ENCODE peak calls at places on chromosomes 5 and 9, in nine cellular contexts. One of them, this sample, is unnamed.

GRCh38 chr9:70340572-70340971 is 73.9 kb downstream of the KLF9 start:
- DNase-seq in breast epithelium: no peak
- DNase-seq in GM23248: peak; percentile 72
- DNase-seq in DND-41: no peak
- DNase-seq in PC-9: no peak
- DNase-seq in tibial nerve: no peak
- DNase-seq in colonic mucosa: no peak
- DNase-seq in sigmoid colon: no peak
- DNase-seq in CD4-positive, alpha-beta T cell: no peak
- DNase-seq in this sample: no peak

GRCh38 chr5:10367586-10367985 is 14.1 kb downstream of the MARCHF6 start:
- DNase-seq in breast epithelium: no peak
- DNase-seq in GM23248: peak; percentile 7
- DNase-seq in DND-41: no peak
- DNase-seq in PC-9: no peak
- DNase-seq in tibial nerve: no peak
- DNase-seq in colonic mucosa: no peak
- DNase-seq in sigmoid colon: no peak
- DNase-seq in CD4-positive, alpha-beta T cell: no peak
- DNase-seq in this sample: no peak

GRCh38 chr5:56037531-56038010 is 42.8 kb upstream of the IL6ST start:
- DNase-seq in breast epithelium: no peak
- DNase-seq in GM23248: no peak
- DNase-seq in DND-41: no peak
- DNase-seq in PC-9: no peak
- DNase-seq in tibial nerve: no peak
- DNase-seq in colonic mucosa: no peak
- DNase-seq in sigmoid colon: no peak
- DNase-seq in CD4-positive, alpha-beta T cell: no peak
- DNase-seq in this sample: no peak

GRCh38 chr5:67773439-67773988 is 442.0 kb upstream of the PIK3R1 start:
- DNase-seq in breast epithelium: peak; percentile 72
- DNase-seq in GM23248: peak; percentile 72
- DNase-seq in DND-41: no peak
- DNase-seq in PC-9: no peak
- DNase-seq in tibial nerve: no peak
- DNase-seq in colonic mucosa: peak; percentile 45
- DNase-seq in sigmoid colon: peak; percentile 69
- DNase-seq in CD4-positive, alpha-beta T cell: no peak
- DNase-seq in this sample: no peak

GRCh38 chr9:134626576-134627416 is 14.8 kb upstream of the COL5A1 start:
- DNase-seq in breast epithelium: no peak
- DNase-seq in GM23248: no peak
- DNase-seq in DND-41: no peak
- DNase-seq in PC-9: no peak
- DNase-seq in tibial nerve: no peak
- DNase-seq in colonic mucosa: no peak
- DNase-seq in sigmoid colon: peak; percentile 50
- DNase-seq in CD4-positive, alpha-beta T cell: no peak
- DNase-seq in this sample: no peak

GRCh38 chr9:79763861-79764260 is 192.1 kb downstream of the TLE4 start:
- DNase-seq in breast epithelium: peak; percentile 23
- DNase-seq in GM23248: peak; percentile 19
- DNase-seq in DND-41: no peak
- DNase-seq in PC-9: no peak
- DNase-seq in tibial nerve: peak; percentile 17
- DNase-seq in colonic mucosa: no peak
- DNase-seq in sigmoid colon: peak; percentile 70
- DNase-seq in CD4-positive, alpha-beta T cell: no peak
- DNase-seq in this sample: no peak

GRCh38 chr5:109223521-109223920 is 186.3 kb downstream of the PJA2 start:
- DNase-seq in breast epithelium: no peak
- DNase-seq in GM23248: no peak
- DNase-seq in DND-41: no peak
- DNase-seq in PC-9: no peak
- DNase-seq in tibial nerve: no peak
- DNase-seq in colonic mucosa: no peak
- DNase-seq in sigmoid colon: no peak
- DNase-seq in CD4-positive, alpha-beta T cell: no peak
- DNase-seq in this sample: no peak

GRCh38 chr9:136342191-136343120 is 15.1 kb downstream of the GPSM1 start:
- DNase-seq in breast epithelium: peak; percentile 75
- DNase-seq in GM23248: peak; percentile 64
- DNase-seq in DND-41: peak; percentile 30
- DNase-seq in PC-9: peak; percentile 92
- DNase-seq in tibial nerve: peak; percentile 80
- DNase-seq in colonic mucosa: peak; percentile 89
- DNase-seq in sigmoid colon: peak; percentile 93
- DNase-seq in CD4-positive, alpha-beta T cell: peak; percentile 22
- DNase-seq in this sample: peak; percentile 57

GRCh38 chr5:11504794-11505193 is 399.5 kb downstream of the CTNND2 start:
- DNase-seq in breast epithelium: no peak
- DNase-seq in GM23248: peak; percentile 32
- DNase-seq in DND-41: no peak
- DNase-seq in PC-9: no peak
- DNase-seq in tibial nerve: no peak
- DNase-seq in colonic mucosa: no peak
- DNase-seq in sigmoid colon: no peak
- DNase-seq in CD4-positive, alpha-beta T cell: no peak
- DNase-seq in this sample: no peak

GRCh38 chr5:138960145-138960692 is 85.1 kb upstream of the LRRTM2 start:
- DNase-seq in breast epithelium: no peak
- DNase-seq in GM23248: no peak
- DNase-seq in DND-41: no peak
- DNase-seq in PC-9: no peak
- DNase-seq in tibial nerve: no peak
- DNase-seq in colonic mucosa: no peak
- DNase-seq in sigmoid colon: no peak
- DNase-seq in CD4-positive, alpha-beta T cell: no peak
- DNase-seq in this sample: no peak

GRCh38 chr5:102799017-102799416 is 43.9 kb downstream of the PAM start:
- DNase-seq in breast epithelium: no peak
- DNase-seq in GM23248: peak; percentile 45
- DNase-seq in DND-41: no peak
- DNase-seq in PC-9: no peak
- DNase-seq in tibial nerve: no peak
- DNase-seq in colonic mucosa: no peak
- DNase-seq in sigmoid colon: no peak
- DNase-seq in CD4-positive, alpha-beta T cell: no peak
- DNase-seq in this sample: no peak

GRCh38 chr9:8895498-8896224 is 1096.1 kb upstream of the DMAC1 start:
- DNase-seq in breast epithelium: no peak
- DNase-seq in GM23248: peak; percentile 20
- DNase-seq in DND-41: peak; percentile 10
- DNase-seq in PC-9: no peak
- DNase-seq in tibial nerve: peak; percentile 8
- DNase-seq in colonic mucosa: no peak
- DNase-seq in sigmoid colon: no peak
- DNase-seq in CD4-positive, alpha-beta T cell: no peak
- DNase-seq in this sample: no peak

GRCh38 chr9:114503009-114503408 is 2.3 kb downstream of the WHRN start:
- DNase-seq in breast epithelium: peak; percentile 32
- DNase-seq in GM23248: no peak
- DNase-seq in DND-41: no peak
- DNase-seq in PC-9: no peak
- DNase-seq in tibial nerve: no peak
- DNase-seq in colonic mucosa: no peak
- DNase-seq in sigmoid colon: no peak
- DNase-seq in CD4-positive, alpha-beta T cell: no peak
- DNase-seq in this sample: no peak

GRCh38 chr5:9174446-9174845 is 371.4 kb downstream of the SEMA5A start:
- DNase-seq in breast epithelium: no peak
- DNase-seq in GM23248: peak; percentile 24
- DNase-seq in DND-41: no peak
- DNase-seq in PC-9: no peak
- DNase-seq in tibial nerve: no peak
- DNase-seq in colonic mucosa: no peak
- DNase-seq in sigmoid colon: no peak
- DNase-seq in CD4-positive, alpha-beta T cell: no peak
- DNase-seq in this sample: no peak

GRCh38 chr9:14652729-14653377 is 40.4 kb downstream of the ZDHHC21 start:
- DNase-seq in breast epithelium: no peak
- DNase-seq in GM23248: peak; percentile 27
- DNase-seq in DND-41: no peak
- DNase-seq in PC-9: no peak
- DNase-seq in tibial nerve: no peak
- DNase-seq in colonic mucosa: no peak
- DNase-seq in sigmoid colon: no peak
- DNase-seq in CD4-positive, alpha-beta T cell: no peak
- DNase-seq in this sample: no peak
- H3K9me3 ChIP-seq in breast epithelium: peaks cover 14% of the 10 kb centered on the region
- H3K9me3 ChIP-seq in GM23248: peaks cover 2% of the 10 kb centered on the region
- H3K9me3 ChIP-seq in DND-41: peaks cover 11% of the 10 kb centered on the region
- H3K9me3 ChIP-seq in PC-9: no peaks in the 10 kb centered on the region
- H3K9me3 ChIP-seq in tibial nerve: peaks cover 16% of the 10 kb centered on the region
- H3K9me3 ChIP-seq in colonic mucosa: no peaks in the 10 kb centered on the region
- H3K9me3 ChIP-seq in sigmoid colon: peaks cover 2% of the 10 kb centered on the region
- H3K9me3 ChIP-seq in CD4-positive, alpha-beta T cell: peaks cover 12% of the 10 kb centered on the region
- H3K9me3 ChIP-seq in this sample: no peaks in the 10 kb centered on the region

DNA sequence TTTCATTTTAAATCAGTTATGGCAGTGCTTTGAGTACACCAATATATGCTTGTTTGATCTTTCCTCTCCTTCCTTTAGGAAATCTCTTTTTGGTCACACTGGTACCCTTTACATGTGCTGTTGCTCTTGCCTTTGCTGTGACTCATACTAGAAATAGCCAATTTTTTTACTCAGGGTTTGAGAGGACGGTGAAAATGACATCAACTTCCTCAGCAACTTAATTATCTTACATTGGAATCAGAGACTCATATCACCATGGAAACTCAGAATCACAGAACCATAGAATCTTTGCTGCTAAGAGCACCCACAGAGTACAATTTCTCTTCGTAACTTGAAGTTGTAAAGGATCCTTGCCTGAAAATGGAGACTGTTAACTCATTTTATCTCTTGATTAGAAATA is 13.8 kb upstream of the ZNF300 start:
- DNase-seq in breast epithelium: no peak
- DNase-seq in GM23248: peak; percentile 63
- DNase-seq in DND-41: no peak
- DNase-seq in PC-9: no peak
- DNase-seq in tibial nerve: no peak
- DNase-seq in colonic mucosa: no peak
- DNase-seq in sigmoid colon: no peak
- DNase-seq in CD4-positive, alpha-beta T cell: no peak
- DNase-seq in this sample: no peak
- H3K9me3 ChIP-seq in breast epithelium: peaks cover 97% of the 10 kb centered on the region
- H3K9me3 ChIP-seq in GM23248: peaks cover 5% of the 10 kb centered on the region
- H3K9me3 ChIP-seq in DND-41: no peaks in the 10 kb centered on the region
- H3K9me3 ChIP-seq in PC-9: peaks cover 25% of the 10 kb centered on the region
- H3K9me3 ChIP-seq in tibial nerve: peaks cover 55% of the 10 kb centered on the region
- H3K9me3 ChIP-seq in colonic mucosa: no peaks in the 10 kb centered on the region
- H3K9me3 ChIP-seq in sigmoid colon: peaks cover 13% of the 10 kb centered on the region
- H3K9me3 ChIP-seq in CD4-positive, alpha-beta T cell: peaks cover 34% of the 10 kb centered on the region
- H3K9me3 ChIP-seq in this sample: peaks cover 5% of the 10 kb centered on the region

DNA sequence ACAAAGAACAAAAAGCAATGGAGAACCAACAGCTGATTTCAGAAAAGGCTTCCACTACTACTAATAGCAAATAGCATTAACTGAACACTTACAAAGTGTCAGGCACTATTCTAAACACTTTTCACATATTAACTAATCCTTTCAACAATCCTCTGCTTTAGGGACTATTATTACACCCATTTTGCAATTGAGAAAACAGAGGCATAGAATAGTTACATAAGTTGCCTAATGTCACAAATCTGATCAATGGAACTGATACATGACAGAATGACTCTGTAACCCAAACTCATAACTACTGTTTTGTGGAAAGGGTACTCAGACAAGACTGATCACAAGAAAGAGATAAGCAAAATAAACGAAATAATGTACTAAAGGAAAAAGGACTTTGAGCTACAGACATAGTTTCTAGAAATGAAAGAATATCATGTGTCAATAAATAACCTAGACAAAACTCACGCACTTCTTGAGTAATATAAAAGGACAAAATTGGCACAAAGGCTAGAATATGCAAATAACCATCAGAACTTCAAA is 31.3 kb downstream of the ABHD17B start:
- DNase-seq in breast epithelium: no peak
- DNase-seq in GM23248: no peak
- DNase-seq in DND-41: no peak
- DNase-seq in PC-9: no peak
- DNase-seq in tibial nerve: no peak
- DNase-seq in colonic mucosa: no peak
- DNase-seq in sigmoid colon: no peak
- DNase-seq in CD4-positive, alpha-beta T cell: no peak
- DNase-seq in this sample: no peak
- H3K9me3 ChIP-seq in breast epithelium: peaks cover 45% of the 10 kb centered on the region
- H3K9me3 ChIP-seq in GM23248: no peaks in the 10 kb centered on the region
- H3K9me3 ChIP-seq in DND-41: peaks cover 22% of the 10 kb centered on the region
- H3K9me3 ChIP-seq in PC-9: peaks cover 53% of the 10 kb centered on the region
- H3K9me3 ChIP-seq in tibial nerve: peaks cover 46% of the 10 kb centered on the region
- H3K9me3 ChIP-seq in colonic mucosa: no peaks in the 10 kb centered on the region
- H3K9me3 ChIP-seq in sigmoid colon: peaks cover 9% of the 10 kb centered on the region
- H3K9me3 ChIP-seq in CD4-positive, alpha-beta T cell: peaks cover 39% of the 10 kb centered on the region
- H3K9me3 ChIP-seq in this sample: peaks cover 19% of the 10 kb centered on the region

GRCh38 chr5:179312557-179313235 is 32.6 kb downstream of the ADAMTS2 start:
- DNase-seq in breast epithelium: no peak
- DNase-seq in GM23248: no peak
- DNase-seq in DND-41: no peak
- DNase-seq in PC-9: no peak
- DNase-seq in tibial nerve: no peak
- DNase-seq in colonic mucosa: no peak
- DNase-seq in sigmoid colon: no peak
- DNase-seq in CD4-positive, alpha-beta T cell: no peak
- DNase-seq in this sample: no peak
- H3K9me3 ChIP-seq in breast epithelium: peaks cover 7% of the 10 kb centered on the region
- H3K9me3 ChIP-seq in GM23248: no peaks in the 10 kb centered on the region
- H3K9me3 ChIP-seq in DND-41: no peaks in the 10 kb centered on the region
- H3K9me3 ChIP-seq in PC-9: no peaks in the 10 kb centered on the region
- H3K9me3 ChIP-seq in tibial nerve: no peaks in the 10 kb centered on the region
- H3K9me3 ChIP-seq in colonic mucosa: no peaks in the 10 kb centered on the region
- H3K9me3 ChIP-seq in sigmoid colon: no peaks in the 10 kb centered on the region
- H3K9me3 ChIP-seq in CD4-positive, alpha-beta T cell: no peaks in the 10 kb centered on the region
- H3K9me3 ChIP-seq in this sample: peaks cover 26% of the 10 kb centered on the region

DNA sequence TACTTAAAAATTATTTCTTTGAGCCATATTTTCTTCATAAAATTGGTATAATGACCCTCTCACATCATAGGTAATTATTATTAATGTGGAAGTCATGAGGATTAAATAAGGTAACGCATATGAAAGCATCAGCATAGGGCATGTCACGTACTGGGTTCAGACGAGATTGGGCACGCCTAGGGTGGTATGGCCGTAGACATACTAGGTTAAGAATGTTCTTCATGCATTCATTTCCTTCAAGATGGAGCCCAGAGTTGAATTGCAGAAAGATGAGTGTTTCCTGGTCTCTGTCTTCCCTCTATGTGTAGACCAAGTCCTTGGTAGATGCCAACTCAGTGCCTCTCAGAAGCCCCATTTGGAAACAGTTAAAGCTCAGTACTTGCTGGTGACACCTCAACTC is 174.1 kb upstream of the CLINT1 start:
- DNase-seq in breast epithelium: no peak
- DNase-seq in GM23248: no peak
- DNase-seq in DND-41: no peak
- DNase-seq in PC-9: no peak
- DNase-seq in tibial nerve: no peak
- DNase-seq in colonic mucosa: no peak
- DNase-seq in sigmoid colon: no peak
- DNase-seq in CD4-positive, alpha-beta T cell: no peak
- DNase-seq in this sample: no peak
- H3K9me3 ChIP-seq in breast epithelium: peaks cover 12% of the 10 kb centered on the region
- H3K9me3 ChIP-seq in GM23248: no peaks in the 10 kb centered on the region
- H3K9me3 ChIP-seq in DND-41: peaks cover 14% of the 10 kb centered on the region
- H3K9me3 ChIP-seq in PC-9: peaks cover 8% of the 10 kb centered on the region
- H3K9me3 ChIP-seq in tibial nerve: peaks cover 10% of the 10 kb centered on the region
- H3K9me3 ChIP-seq in colonic mucosa: no peaks in the 10 kb centered on the region
- H3K9me3 ChIP-seq in sigmoid colon: no peaks in the 10 kb centered on the region
- H3K9me3 ChIP-seq in CD4-positive, alpha-beta T cell: no peaks in the 10 kb centered on the region
- H3K9me3 ChIP-seq in this sample: no peaks in the 10 kb centered on the region

GRCh38 chr9:96817973-96818372 is 36.3 kb downstream of the ZNF782 start:
- DNase-seq in breast epithelium: no peak
- DNase-seq in GM23248: no peak
- DNase-seq in DND-41: no peak
- DNase-seq in PC-9: no peak
- DNase-seq in tibial nerve: no peak
- DNase-seq in colonic mucosa: no peak
- DNase-seq in sigmoid colon: no peak
- DNase-seq in CD4-positive, alpha-beta T cell: no peak
- DNase-seq in this sample: no peak
- H3K9me3 ChIP-seq in breast epithelium: peaks cover 98% of the 10 kb centered on the region
- H3K9me3 ChIP-seq in GM23248: peaks cover 18% of the 10 kb centered on the region
- H3K9me3 ChIP-seq in DND-41: peaks cover 42% of the 10 kb centered on the region
- H3K9me3 ChIP-seq in PC-9: peaks cover 81% of the 10 kb centered on the region
- H3K9me3 ChIP-seq in tibial nerve: peaks cover 97% of the 10 kb centered on the region
- H3K9me3 ChIP-seq in colonic mucosa: peaks cover 22% of the 10 kb centered on the region
- H3K9me3 ChIP-seq in sigmoid colon: peaks cover 50% of the 10 kb centered on the region
- H3K9me3 ChIP-seq in CD4-positive, alpha-beta T cell: peaks cover 98% of the 10 kb centered on the region
- H3K9me3 ChIP-seq in this sample: peaks cover 33% of the 10 kb centered on the region